ENCODE peak calls at places on chromosomes 16 and 17, in seven cellular contexts. D, U, H, S, V, R and N are unnamed samples.
A peak's percentile ranks its signal among the peaks of the same experiment; 100 is the strongest.

GRCh38 chr16:84199861-84200260 is 8.9 kb downstream of the ADAD2 start:
- DNase-seq in D (no peak), U (no peak), H (no peak), S (no peak), V (no peak), R (peak; percentile 71), N (no peak)

GRCh38 chr17:68738044-68738443 is 136.9 kb upstream of the FAM20A start:
- DNase-seq in D (peak; percentile 29), U (no peak), H (no peak), S (no peak), V (no peak), R (no peak), N (peak; percentile 37)

GRCh38 chr17:52064791-52065211 is 93.7 kb downstream of the CA10 start:
- DNase-seq in D (no peak), U (no peak), H (no peak), S (peak; percentile 27), V (no peak), R (no peak), N (no peak)

GRCh38 chr17:7011942-7012254 is 526 bp upstream of the RNASEK start:
- DNase-seq in D (no peak), U (no peak), H (no peak), S (no peak), V (no peak), R (no peak), N (no peak)

GRCh38 chr17:29958947-29959657 is 17.7 kb downstream of the EFCAB5 start:
- DNase-seq in D (no peak), U (no peak), H (no peak), S (peak; percentile 88), V (peak; percentile 19), R (no peak), N (no peak)

GRCh38 chr17:2241823-2242222 is 61.8 kb downstream of the SMG6 start:
- DNase-seq in D (peak; percentile 94), U (no peak), H (no peak), S (no peak), V (no peak), R (no peak), N (no peak)

GRCh38 chr17:51814521-51814920 is 344.0 kb downstream of the CA10 start:
- DNase-seq in D (no peak), U (no peak), H (no peak), S (no peak), V (no peak), R (no peak), N (no peak)

GRCh38 chr17:36088559-36089376 is 1.2 kb downstream of the CCL3 start:
- DNase-seq in D (no peak), U (no peak), H (no peak), S (no peak), V (no peak), R (peak; percentile 60), N (no peak)

GRCh38 chr17:50056217-50056960 is 479 bp downstream of the ITGA3 start:
- DNase-seq in D (peak; percentile 71), U (peak; percentile 87), H (no peak), S (no peak), V (no peak), R (peak; percentile 62), N (no peak)

GRCh38 chr17:35612924-35613521 is 25.9 kb downstream of the AP2B1 start:
- DNase-seq in D (peak; percentile 78), U (peak; percentile 61), H (no peak), S (peak; percentile 39), V (no peak), R (no peak), N (no peak)

GRCh38 chr16:69404275-69404805 is 18.5 kb upstream of the TERF2 start:
- DNase-seq in D (peak; percentile 60), U (peak; percentile 60), H (no peak), S (peak; percentile 82), V (peak; percentile 55), R (no peak), N (no peak)

GRCh38 chr17:57946798-57947358 is 8.3 kb downstream of the CUEDC1 start:
- DNase-seq in D (peak; percentile 62), U (peak; percentile 62), H (no peak), S (peak; percentile 70), V (no peak), R (no peak), N (no peak)

GRCh38 chr17:20191066-20191465 is 181.9 kb downstream of the SPECC1 start:
- DNase-seq in D (peak; percentile 61), U (no peak), H (peak; percentile 82), S (peak; percentile 95), V (no peak), R (no peak), N (no peak)

GRCh38 chr17:45170976-45171337 is 9.3 kb downstream of the HEXIM2 start:
- DNase-seq in D (peak; percentile 76), U (peak; percentile 78), H (peak; percentile 80), S (peak; percentile 98), V (peak; percentile 92), R (peak; percentile 90), N (no peak)

GRCh38 chr17:79841369-79842135 is 2.3 kb upstream of the CBX4 start:
- DNase-seq in D (no peak), U (peak; percentile 40), H (no peak), S (no peak), V (no peak), R (no peak), N (no peak)

GRCh38 chr17:1004769-1005295 is 7.9 kb downstream of the TIMM22 start:
- DNase-seq in D (no peak), U (no peak), H (no peak), S (no peak), V (no peak), R (no peak), N (no peak)

GRCh38 chr17:58763263-58763662 is 7.6 kb downstream of the PPM1E start:
- DNase-seq in D (no peak), U (no peak), H (no peak), S (no peak), V (no peak), R (no peak), N (no peak)

GRCh38 chr16:84532855-84533486 is 28.5 kb upstream of the MEAK7 start:
- DNase-seq in D (peak; percentile 58), U (no peak), H (no peak), S (no peak), V (no peak), R (no peak), N (no peak)

GRCh38 chr17:2892305-2892971 is 96.2 kb downstream of the RAP1GAP2 start:
- DNase-seq in D (peak; percentile 87), U (peak; percentile 85), H (peak; percentile 10), S (peak; percentile 98), V (peak; percentile 92), R (no peak), N (peak; percentile 79)

GRCh38 chr17:42677921-42678781 is 1.4 kb upstream of the PLEKHH3 start:
- DNase-seq in D (peak; percentile 86), U (peak; percentile 93), H (no peak), S (peak; percentile 58), V (no peak), R (peak; percentile 91), N (no peak)

GRCh38 chr17:42679001-42679491 is 2.3 kb upstream of the PLEKHH3 start:
- DNase-seq in D (peak; percentile 55), U (peak; percentile 76), H (no peak), S (peak; percentile 73), V (no peak), R (peak; percentile 68), N (no peak)

GRCh38 chr17:42680331-42680808 is 1.3 kb downstream of the CCR10 start:
- DNase-seq in D (no peak), U (no peak), H (no peak), S (no peak), V (no peak), R (no peak), N (no peak)

GRCh38 chr17:42681976-42682375 is 333 bp upstream of the CCR10 start:
- DNase-seq in D (no peak), U (no peak), H (no peak), S (no peak), V (no peak), R (no peak), N (no peak)

DNA sequence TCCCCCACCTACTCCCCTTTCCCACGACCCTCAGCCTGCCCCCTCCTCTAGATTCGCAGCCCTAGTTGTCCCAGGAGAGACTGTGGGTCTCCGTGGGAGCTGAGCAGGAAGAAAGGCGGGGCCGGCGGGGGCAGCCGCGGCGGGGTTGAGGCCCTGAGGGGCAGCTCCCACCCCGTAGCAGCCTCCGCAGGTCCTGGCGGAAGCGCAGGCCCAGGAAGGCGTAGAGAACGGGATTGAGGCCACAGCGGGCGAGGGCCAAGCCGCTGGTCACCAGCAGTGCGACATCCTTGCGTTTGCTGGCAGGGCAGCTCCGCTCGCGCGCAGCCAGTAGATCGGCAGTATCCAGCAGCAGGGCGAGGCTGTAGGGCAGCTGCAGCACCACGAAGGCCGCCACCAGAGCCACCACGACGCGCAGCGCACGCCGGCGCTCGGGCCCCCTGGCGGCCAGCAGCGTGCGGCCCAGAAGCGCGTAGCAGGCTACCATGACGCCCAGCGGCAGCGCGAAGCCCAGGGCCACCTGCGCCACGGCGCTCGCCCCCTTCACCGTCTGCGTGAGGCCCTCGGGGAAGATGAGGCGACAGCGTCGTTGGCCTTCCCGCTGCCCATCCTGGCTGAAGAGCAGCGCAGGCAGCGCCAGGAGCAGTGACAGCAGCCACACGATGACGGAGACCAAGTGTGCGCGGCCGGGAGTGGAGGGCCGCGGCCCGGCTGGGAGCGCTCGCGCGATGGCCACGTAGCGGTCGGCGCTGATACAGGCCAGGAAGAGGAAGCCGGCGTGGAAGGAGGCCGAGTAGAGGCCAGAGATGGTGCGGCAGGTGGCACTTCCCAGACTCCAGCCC is 1.9 kb downstream of the CCR10 start:
- DNase-seq in D (peak; percentile 82), U (peak; percentile 91), H (no peak), S (peak; percentile 58), V (no peak), R (peak; percentile 73), N (no peak)
- H3K4me3 ChIP-seq in D (peak overlapping the region; percentile 24), U (no peak overlapping the region), H (no peak overlapping the region), S (peak overlapping the region; percentile 32), V (peak overlapping the region; percentile 46), R (peak overlapping the region; percentile 32), N (peak overlapping the region; percentile 42)

GRCh38 chr17:56866496-56866895 is 32.5 kb downstream of the DGKE start:
- DNase-seq in D (no peak), U (no peak), H (no peak), S (no peak), V (no peak), R (no peak), N (no peak)
- TF ChIP-seq CTCF in D (no peak), U (peak; percentile 6), H (no peak), S (no peak), V (no peak), R (no peak), N (peak; percentile 16)

DNA sequence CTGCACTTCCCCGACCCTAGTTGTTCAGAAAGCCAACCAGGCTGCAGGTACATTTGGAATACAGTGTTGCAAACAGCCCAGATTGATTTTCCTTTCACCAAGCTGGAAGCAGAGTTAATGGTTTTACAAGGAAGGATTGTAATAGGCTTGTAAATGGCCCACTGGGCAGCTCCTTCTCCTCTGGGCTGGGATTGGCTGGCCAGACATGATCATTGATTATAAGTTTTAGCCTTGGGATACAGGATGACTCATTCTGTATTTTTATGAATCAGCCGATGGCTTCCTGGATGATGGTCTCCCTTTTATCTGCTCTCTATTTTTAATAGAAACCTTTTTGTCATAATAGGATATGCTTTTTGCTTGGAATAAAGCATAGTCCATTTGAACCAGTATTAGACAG is 2.6 kb downstream of the VAT1L start:
- DNase-seq in D (no peak), U (no peak), H (no peak), S (no peak), V (no peak), R (no peak), N (no peak)
- H3K4me3 ChIP-seq in D (no peak overlapping the region), U (no peak overlapping the region), H (no peak overlapping the region), S (no peak overlapping the region), V (no peak overlapping the region), R (no peak overlapping the region), N (no peak overlapping the region)

DNA sequence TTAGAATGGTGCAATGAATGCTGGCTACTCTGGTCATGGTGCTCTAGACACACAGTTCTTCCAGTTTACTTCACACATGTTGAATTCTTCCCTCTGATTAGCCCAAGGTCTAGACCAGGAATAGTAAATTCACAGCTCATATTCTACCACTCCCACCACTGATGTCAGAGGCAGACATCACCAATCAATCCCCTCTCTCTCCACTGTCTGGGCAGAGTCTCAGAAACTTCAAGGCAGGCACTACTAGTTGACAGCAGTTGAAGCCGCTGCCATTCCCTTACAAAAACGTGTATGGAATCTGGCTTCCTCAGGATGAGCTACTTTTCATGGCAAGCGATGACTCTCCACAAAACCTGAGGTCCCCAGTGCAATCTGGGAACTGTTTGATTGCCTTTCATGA is 89.8 kb downstream of the FOXL1 start:
- DNase-seq in D (peak; percentile 84), U (peak; percentile 25), H (no peak), S (peak; percentile 28), V (no peak), R (no peak), N (no peak)
- TF ChIP-seq CTCF in D (no peak), U (no peak), H (no peak), S (no peak), V (no peak), R (no peak), N (no peak)